ENCODE peak calls at places on chromosomes 6 and 20, in five cellular contexts. R is naive thymus-derived CD4-positive, alpha-beta T cell; X is GM06990; V is heart right ventricle; A is thyroid gland. D is an unnamed sample.

GRCh38 chr6:170172825-170173231 is 118.0 kb downstream of the DLL1 start:
- DNase-seq in R (no peak), X (no peak), V (no peak), A (no peak), D (no peak)

GRCh38 chr6:125858427-125859320 is 67.9 kb downstream of the NCOA7 start:
- DNase-seq in R (no peak), X (no peak), V (no peak), A (peak; percentile 62), D (no peak)

GRCh38 chr20:32752458-32753250 is 9.4 kb upstream of the COMMD7 start:
- DNase-seq in R (no peak), X (no peak), V (no peak), A (no peak), D (no peak)

GRCh38 chr6:6697620-6698019 is 109.1 kb downstream of the LY86 start:
- DNase-seq in R (no peak), X (no peak), V (no peak), A (no peak), D (peak; percentile 65)

GRCh38 chr6:23964865-23965264 is 161.2 kb upstream of the NRSN1 start:
- DNase-seq in R (no peak), X (no peak), V (no peak), A (no peak), D (no peak)

GRCh38 chr20:36483919-36484808 is 57.2 kb upstream of the MYL9 start:
- DNase-seq in R (no peak), X (peak; percentile 45), V (no peak), A (peak; percentile 94), D (no peak)

GRCh38 chr6:161406633-161407032 is 132.8 kb upstream of the AGPAT4 start:
- DNase-seq in R (no peak), X (no peak), V (no peak), A (no peak), D (no peak)

GRCh38 chr6:53547815-53548496 is 3.1 kb upstream of the GCLC start:
- DNase-seq in R (peak; percentile 87), X (peak; percentile 99), V (peak; percentile 98), A (peak; percentile 98), D (peak; percentile 91)

GRCh38 chr6:65933390-65933789 is 226.4 kb upstream of the EYS start:
- DNase-seq in R (no peak), X (no peak), V (no peak), A (no peak), D (no peak)

GRCh38 chr6:63598001-63598250 is 25.6 kb downstream of the LOC128125822 start:
- DNase-seq in R (no peak), X (no peak), V (no peak), A (no peak), D (no peak)

GRCh38 chr6:42960243-42961019 is at the start of gene GNMT:
- DNase-seq in R (peak; percentile 38), X (no peak), V (peak; percentile 65), A (peak; percentile 89), D (no peak)

GRCh38 chr6:167855825-167856425 is 29.2 kb downstream of the AFDN start:
- DNase-seq in R (no peak), X (no peak), V (no peak), A (no peak), D (no peak)

GRCh38 chr20:37413023-37413334 is 67.0 kb downstream of the SRC start:
- DNase-seq in R (no peak), X (no peak), V (no peak), A (no peak), D (no peak)

GRCh38 chr6:167763056-167763944 is 63.4 kb upstream of the AFDN start:
- DNase-seq in R (no peak), X (no peak), V (no peak), A (no peak), D (no peak)

GRCh38 chr6:32079566-32080290 is 29.4 kb downstream of the TNXB start:
- DNase-seq in R (no peak), X (no peak), V (no peak), A (no peak), D (no peak)

GRCh38 chr6:151391471-151392428 is at the start of gene ZBTB2:
- DNase-seq in R (peak; percentile 68), X (peak; percentile 76), V (peak; percentile 72), A (peak; percentile 83), D (peak; percentile 51)

GRCh38 chr6:39169448-39170344 is 54.7 kb upstream of the SAYSD1 start:
- DNase-seq in R (no peak), X (no peak), V (no peak), A (peak; percentile 63), D (no peak)

GRCh38 chr20:62143976-62144825 is 632 bp downstream of the SS18L1 start:
- DNase-seq in R (peak; percentile 40), X (peak; percentile 69), V (peak; percentile 67), A (peak; percentile 63), D (peak; percentile 28)

GRCh38 chr20:60512436-60512835 is 554.2 kb downstream of the CDH26 start:
- DNase-seq in R (no peak), X (no peak), V (no peak), A (no peak), D (no peak)

GRCh38 chr6:73343164-73343563 is 10.9 kb downstream of the DPPA5 start:
- DNase-seq in R (no peak), X (no peak), V (no peak), A (no peak), D (no peak)

GRCh38 chr6:73339340-73339739 is 14.7 kb downstream of the DPPA5 start:
- DNase-seq in R (no peak), X (no peak), V (no peak), A (no peak), D (no peak)

GRCh38 chr6:73340048-73340447 is 14.0 kb downstream of the DPPA5 start:
- DNase-seq in R (no peak), X (no peak), V (no peak), A (no peak), D (no peak)

GRCh38 chr6:73341335-73341734 is 12.7 kb downstream of the DPPA5 start:
- DNase-seq in R (no peak), X (no peak), V (no peak), A (no peak), D (no peak)

DNA sequence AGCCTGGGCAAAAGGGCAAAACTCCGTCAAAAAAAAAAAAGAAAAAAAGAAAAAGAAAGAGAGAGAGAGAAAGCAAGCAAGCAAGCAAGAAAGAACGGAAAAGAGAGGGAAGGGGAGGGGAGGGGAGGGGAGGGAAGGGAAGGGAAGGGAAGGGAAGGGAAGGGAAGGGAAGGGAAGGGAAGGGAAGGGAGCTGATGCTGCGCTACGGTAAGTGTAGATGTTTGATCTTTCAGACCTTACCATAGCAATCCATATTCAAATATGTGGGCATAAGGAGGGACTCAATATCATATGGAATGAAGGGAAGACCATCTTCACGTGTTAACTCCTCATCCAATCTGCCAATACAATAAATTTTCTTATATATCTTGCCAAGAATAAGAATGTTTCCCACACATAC is 11.9 kb downstream of the DPPA5 start:
- DNase-seq in R (no peak), X (no peak), V (no peak), A (no peak), D (no peak)
- H3K4me3 ChIP-seq in R (no peak overlapping the region), X (no peak overlapping the region), V (no peak overlapping the region), A (no peak overlapping the region), D (no peak overlapping the region)

GRCh38 chr6:78611886-78612480 is 255.4 kb upstream of the IRAK1BP1 start:
- DNase-seq in R (no peak), X (no peak), V (no peak), A (no peak), D (peak; percentile 16)
- H3K4me3 ChIP-seq in R (no peak overlapping the region), X (no peak overlapping the region), V (no peak overlapping the region), A (no peak overlapping the region), D (no peak overlapping the region)

DNA sequence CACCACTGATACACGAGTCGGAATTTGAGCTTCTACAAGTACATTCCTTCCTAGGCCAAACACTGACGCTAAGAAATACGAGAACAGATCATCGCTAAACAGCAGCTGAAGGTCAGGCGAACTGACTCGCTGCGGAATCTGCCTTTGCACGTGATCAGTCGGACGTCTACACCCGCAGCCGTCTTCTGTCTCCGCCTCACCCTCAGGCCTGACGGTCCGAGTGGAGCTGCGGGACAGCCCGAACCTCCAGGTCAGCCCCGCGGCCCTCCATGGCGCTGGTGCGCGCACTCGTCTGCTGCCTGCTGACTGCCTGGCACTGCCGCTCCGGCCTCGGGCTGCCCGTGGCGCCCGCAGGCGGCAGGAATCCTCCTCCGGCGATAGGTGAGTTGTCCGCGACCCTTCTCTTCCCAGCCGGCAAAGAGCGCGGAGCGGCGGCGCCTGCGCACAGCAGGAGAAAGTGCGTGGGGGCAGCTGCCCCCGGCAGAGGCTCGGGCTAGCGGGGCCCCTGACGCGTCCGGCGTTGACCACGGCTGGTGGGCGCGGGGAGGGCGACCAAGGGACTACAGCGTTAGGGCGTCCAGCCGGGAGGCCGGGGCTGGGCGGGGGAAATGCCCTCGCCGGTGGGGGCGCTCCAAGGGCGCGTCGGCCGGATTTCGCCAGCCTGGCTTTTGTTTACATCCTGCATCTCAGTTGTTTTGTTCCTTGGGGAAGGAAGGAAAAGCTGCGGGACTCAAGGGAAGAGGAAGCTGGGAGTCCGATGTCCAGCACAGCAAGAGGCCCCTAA is at the start of gene SMPDL3A:
- DNase-seq in R (no peak), X (peak; percentile 62), V (peak; percentile 72), A (peak; percentile 74), D (no peak)
- H3K4me3 ChIP-seq in R (peak within 1 kb of the TSS; percentile 27), X (peak within 1 kb of the TSS; percentile 61), V (peak within 1 kb of the TSS; percentile 79), A (peak within 1 kb of the TSS; percentile 72), D (peak within 1 kb of the TSS; percentile 38)

GRCh38 chr6:159981171-159981571 is 12.3 kb downstream of the IGF2R start:
- DNase-seq in R (no peak), X (no peak), V (no peak), A (peak; percentile 15), D (no peak)
- H3K4me3 ChIP-seq in R (peak overlapping the region; percentile 40), X (peak overlapping the region; percentile 59), V (no peak overlapping the region), A (no peak overlapping the region), D (no peak overlapping the region)

GRCh38 chr20:3168079-3168828 is 5.1 kb downstream of the LZTS3 start:
- DNase-seq in R (no peak), X (no peak), V (peak; percentile 52), A (peak; percentile 76), D (no peak)
- H3K4me3 ChIP-seq in R (no peak overlapping the region), X (no peak overlapping the region), V (peak overlapping the region; percentile 23), A (no peak overlapping the region), D (no peak overlapping the region)